ENCODE peak calls at places on chromosome 5, in nine cellular contexts. One of them, this sample, is unnamed.

GRCh38 chr5:175538576-175538975 is 60.2 kb downstream of the SFXN1 start:
- DNase-seq in GM12878: no peak
- DNase-seq in IMR-90: no peak
- DNase-seq in CD8-positive, alpha-beta memory T cell: no peak
- DNase-seq in stomach: no peak
- DNase-seq in bronchial epithelial cell: no peak
- DNase-seq in SJSA1: no peak
- DNase-seq in SK-N-SH: no peak
- DNase-seq in AG09309: no peak
- DNase-seq in this sample: no peak

GRCh38 chr5:147226512-147226911 is 8.3 kb upstream of the STK32A start:
- DNase-seq in GM12878: no peak
- DNase-seq in IMR-90: no peak
- DNase-seq in CD8-positive, alpha-beta memory T cell: no peak
- DNase-seq in stomach: no peak
- DNase-seq in bronchial epithelial cell: no peak
- DNase-seq in SJSA1: no peak
- DNase-seq in SK-N-SH: no peak
- DNase-seq in AG09309: no peak
- DNase-seq in this sample: no peak

GRCh38 chr5:163407034-163407652 is 30.3 kb upstream of the CCNG1 start:
- DNase-seq in GM12878: peak
- DNase-seq in IMR-90: no peak
- DNase-seq in CD8-positive, alpha-beta memory T cell: no peak
- DNase-seq in stomach: no peak
- DNase-seq in bronchial epithelial cell: peak
- DNase-seq in SJSA1: no peak
- DNase-seq in SK-N-SH: no peak
- DNase-seq in AG09309: peak
- DNase-seq in this sample: peak

GRCh38 chr5:54883374-54884194 is 101.8 kb downstream of the ESM1 start:
- DNase-seq in GM12878: no peak
- DNase-seq in IMR-90: peak
- DNase-seq in CD8-positive, alpha-beta memory T cell: peak
- DNase-seq in stomach: peak
- DNase-seq in bronchial epithelial cell: no peak
- DNase-seq in SJSA1: no peak
- DNase-seq in SK-N-SH: peak
- DNase-seq in AG09309: no peak
- DNase-seq in this sample: peak

GRCh38 chr5:153745778-153746420 is 255.4 kb downstream of the GRIA1 start:
- DNase-seq in GM12878: no peak
- DNase-seq in IMR-90: no peak
- DNase-seq in CD8-positive, alpha-beta memory T cell: no peak
- DNase-seq in stomach: no peak
- DNase-seq in bronchial epithelial cell: no peak
- DNase-seq in SJSA1: no peak
- DNase-seq in SK-N-SH: no peak
- DNase-seq in AG09309: no peak
- DNase-seq in this sample: no peak

GRCh38 chr5:18761801-18762200 is 1127.5 kb downstream of the TAF11L14 start:
- DNase-seq in GM12878: no peak
- DNase-seq in IMR-90: no peak
- DNase-seq in CD8-positive, alpha-beta memory T cell: no peak
- DNase-seq in stomach: no peak
- DNase-seq in bronchial epithelial cell: peak
- DNase-seq in SJSA1: no peak
- DNase-seq in SK-N-SH: no peak
- DNase-seq in AG09309: no peak
- DNase-seq in this sample: no peak

GRCh38 chr5:76169536-76169935 is 86.4 kb downstream of the SV2C start:
- DNase-seq in GM12878: no peak
- DNase-seq in IMR-90: no peak
- DNase-seq in CD8-positive, alpha-beta memory T cell: no peak
- DNase-seq in stomach: no peak
- DNase-seq in bronchial epithelial cell: no peak
- DNase-seq in SJSA1: no peak
- DNase-seq in SK-N-SH: peak
- DNase-seq in AG09309: no peak
- DNase-seq in this sample: no peak

GRCh38 chr5:42001673-42002072 is 76.6 kb downstream of the FBXO4 start:
- DNase-seq in GM12878: no peak
- DNase-seq in IMR-90: no peak
- DNase-seq in CD8-positive, alpha-beta memory T cell: no peak
- DNase-seq in stomach: no peak
- DNase-seq in bronchial epithelial cell: no peak
- DNase-seq in SJSA1: no peak
- DNase-seq in SK-N-SH: no peak
- DNase-seq in AG09309: no peak
- DNase-seq in this sample: no peak

GRCh38 chr5:149166591-149167100 is 25.4 kb downstream of the ABLIM3 start:
- DNase-seq in GM12878: no peak
- DNase-seq in IMR-90: peak
- DNase-seq in CD8-positive, alpha-beta memory T cell: no peak
- DNase-seq in stomach: no peak
- DNase-seq in bronchial epithelial cell: no peak
- DNase-seq in SJSA1: no peak
- DNase-seq in SK-N-SH: no peak
- DNase-seq in AG09309: no peak
- DNase-seq in this sample: peak

GRCh38 chr5:157718529-157718928 is 12.7 kb upstream of the THG1L start:
- DNase-seq in GM12878: peak
- DNase-seq in IMR-90: peak
- DNase-seq in CD8-positive, alpha-beta memory T cell: peak
- DNase-seq in stomach: no peak
- DNase-seq in bronchial epithelial cell: peak
- DNase-seq in SJSA1: no peak
- DNase-seq in SK-N-SH: peak
- DNase-seq in AG09309: peak
- DNase-seq in this sample: peak

GRCh38 chr5:65830856-65831255 is 95.5 kb upstream of the ERBIN start:
- DNase-seq in GM12878: no peak
- DNase-seq in IMR-90: no peak
- DNase-seq in CD8-positive, alpha-beta memory T cell: no peak
- DNase-seq in stomach: no peak
- DNase-seq in bronchial epithelial cell: no peak
- DNase-seq in SJSA1: no peak
- DNase-seq in SK-N-SH: peak
- DNase-seq in AG09309: no peak
- DNase-seq in this sample: no peak

GRCh38 chr5:8949908-8950307 is 596.0 kb downstream of the SEMA5A start:
- DNase-seq in GM12878: peak
- DNase-seq in IMR-90: no peak
- DNase-seq in CD8-positive, alpha-beta memory T cell: no peak
- DNase-seq in stomach: no peak
- DNase-seq in bronchial epithelial cell: no peak
- DNase-seq in SJSA1: no peak
- DNase-seq in SK-N-SH: no peak
- DNase-seq in AG09309: no peak
- DNase-seq in this sample: no peak

GRCh38 chr5:159091051-159091450 is 8.7 kb downstream of the EBF1 start:
- DNase-seq in GM12878: no peak
- DNase-seq in IMR-90: no peak
- DNase-seq in CD8-positive, alpha-beta memory T cell: no peak
- DNase-seq in stomach: no peak
- DNase-seq in bronchial epithelial cell: no peak
- DNase-seq in SJSA1: no peak
- DNase-seq in SK-N-SH: no peak
- DNase-seq in AG09309: no peak
- DNase-seq in this sample: no peak

GRCh38 chr5:7759257-7759871 is 91.6 kb downstream of the CFAP90 start:
- DNase-seq in GM12878: no peak
- DNase-seq in IMR-90: no peak
- DNase-seq in CD8-positive, alpha-beta memory T cell: no peak
- DNase-seq in stomach: no peak
- DNase-seq in bronchial epithelial cell: no peak
- DNase-seq in SJSA1: no peak
- DNase-seq in SK-N-SH: no peak
- DNase-seq in AG09309: no peak
- DNase-seq in this sample: no peak

DNA sequence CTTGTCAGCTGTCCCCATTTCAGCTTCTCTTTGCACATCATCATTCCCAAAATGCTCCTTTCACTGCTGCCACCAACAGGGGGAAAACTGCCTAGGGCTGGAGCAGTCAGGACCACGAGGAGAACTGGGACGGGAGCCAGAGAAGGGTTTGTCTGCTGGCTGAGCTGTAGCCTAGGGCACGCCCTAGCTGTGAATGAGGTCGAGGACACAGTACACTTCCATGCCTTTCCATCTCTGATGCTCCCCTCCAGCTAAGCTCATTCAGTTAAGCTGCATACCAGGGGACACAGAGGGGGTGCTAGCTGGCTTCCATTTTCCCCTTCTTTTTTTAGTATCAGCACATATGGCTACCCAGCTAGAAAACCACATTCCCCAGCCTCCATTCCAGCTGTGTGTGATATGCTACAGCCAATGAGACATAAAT is 64.7 kb downstream of the STK10 start:
- DNase-seq in GM12878: no peak
- DNase-seq in IMR-90: peak
- DNase-seq in CD8-positive, alpha-beta memory T cell: no peak
- DNase-seq in stomach: peak
- DNase-seq in bronchial epithelial cell: peak
- DNase-seq in SJSA1: peak
- DNase-seq in SK-N-SH: peak
- DNase-seq in AG09309: no peak
- DNase-seq in this sample: peak
- H3K4me3 ChIP-seq in GM12878: no peak
- H3K4me3 ChIP-seq in IMR-90: no peak
- H3K4me3 ChIP-seq in CD8-positive, alpha-beta memory T cell: no peak
- H3K4me3 ChIP-seq in stomach: no peak
- H3K4me3 ChIP-seq in bronchial epithelial cell: no peak
- H3K4me3 ChIP-seq in SJSA1: no peak
- H3K4me3 ChIP-seq in SK-N-SH: no peak
- H3K4me3 ChIP-seq in AG09309: no peak
- H3K4me3 ChIP-seq in this sample: no peak

GRCh38 chr5:95958308-95959014 is 3.2 kb downstream of the ELL2 start:
- DNase-seq in GM12878: no peak
- DNase-seq in IMR-90: peak
- DNase-seq in CD8-positive, alpha-beta memory T cell: no peak
- DNase-seq in stomach: peak
- DNase-seq in bronchial epithelial cell: peak
- DNase-seq in SJSA1: no peak
- DNase-seq in SK-N-SH: no peak
- DNase-seq in AG09309: no peak
- DNase-seq in this sample: no peak
- H3K4me3 ChIP-seq in GM12878: peak
- H3K4me3 ChIP-seq in IMR-90: peak
- H3K4me3 ChIP-seq in CD8-positive, alpha-beta memory T cell: no peak
- H3K4me3 ChIP-seq in stomach: peak
- H3K4me3 ChIP-seq in bronchial epithelial cell: peak
- H3K4me3 ChIP-seq in SJSA1: no peak
- H3K4me3 ChIP-seq in SK-N-SH: peak
- H3K4me3 ChIP-seq in AG09309: peak
- H3K4me3 ChIP-seq in this sample: peak

DNA sequence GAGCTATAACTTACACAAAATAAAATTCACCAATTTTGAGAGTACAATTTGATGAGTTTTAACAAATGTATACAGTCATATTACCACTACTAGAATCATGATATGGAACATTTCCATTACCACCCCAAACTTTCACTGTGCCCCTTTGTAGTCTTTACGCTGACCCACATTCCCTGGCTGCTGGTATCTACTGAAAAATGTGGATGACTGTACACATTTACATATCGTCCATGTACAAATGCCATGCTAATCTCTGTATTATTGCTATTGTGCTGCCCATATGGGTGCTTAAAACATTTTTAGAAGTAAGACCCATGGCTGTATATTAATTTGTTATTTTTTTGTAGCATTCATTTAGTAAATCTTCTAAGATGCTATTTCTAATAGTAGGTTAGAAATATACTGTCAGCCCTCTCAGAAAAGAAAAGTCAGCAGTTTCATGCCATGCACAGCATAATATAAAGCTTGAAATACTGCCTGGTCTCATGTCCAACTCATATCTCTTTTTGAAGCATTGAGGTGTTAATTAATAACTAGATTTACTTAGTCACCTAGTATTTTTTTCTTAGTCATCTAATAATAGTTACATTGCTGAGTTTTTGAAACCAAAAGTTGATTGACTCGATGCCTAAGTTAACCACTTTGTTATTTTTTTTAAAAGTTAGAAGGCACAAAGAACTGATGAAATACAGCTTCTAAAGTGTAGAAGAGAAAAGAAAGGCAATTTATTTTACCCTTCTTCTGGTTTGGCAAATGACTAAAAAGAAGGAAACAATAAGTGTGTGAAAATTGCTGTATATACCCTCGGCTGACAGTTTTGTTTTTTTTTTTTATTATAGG is 188.3 kb upstream of the MEF2C start:
- DNase-seq in GM12878: peak
- DNase-seq in IMR-90: no peak
- DNase-seq in CD8-positive, alpha-beta memory T cell: no peak
- DNase-seq in stomach: no peak
- DNase-seq in bronchial epithelial cell: no peak
- DNase-seq in SJSA1: no peak
- DNase-seq in SK-N-SH: no peak
- DNase-seq in AG09309: no peak
- DNase-seq in this sample: no peak
- H3K4me3 ChIP-seq in GM12878: peak
- H3K4me3 ChIP-seq in IMR-90: no peak
- H3K4me3 ChIP-seq in CD8-positive, alpha-beta memory T cell: no peak
- H3K4me3 ChIP-seq in stomach: no peak
- H3K4me3 ChIP-seq in bronchial epithelial cell: no peak
- H3K4me3 ChIP-seq in SJSA1: no peak
- H3K4me3 ChIP-seq in SK-N-SH: no peak
- H3K4me3 ChIP-seq in AG09309: no peak
- H3K4me3 ChIP-seq in this sample: no peak

GRCh38 chr5:56734066-56734766 is 81.1 kb upstream of the MAP3K1 start:
- DNase-seq in GM12878: no peak
- DNase-seq in IMR-90: no peak
- DNase-seq in CD8-positive, alpha-beta memory T cell: no peak
- DNase-seq in stomach: no peak
- DNase-seq in bronchial epithelial cell: no peak
- DNase-seq in SJSA1: no peak
- DNase-seq in SK-N-SH: no peak
- DNase-seq in AG09309: no peak
- DNase-seq in this sample: no peak

GRCh38 chr5:56737918-56738606 is 77.3 kb upstream of the MAP3K1 start:
- DNase-seq in GM12878: no peak
- DNase-seq in IMR-90: no peak
- DNase-seq in CD8-positive, alpha-beta memory T cell: no peak
- DNase-seq in stomach: no peak
- DNase-seq in bronchial epithelial cell: peak
- DNase-seq in SJSA1: no peak
- DNase-seq in SK-N-SH: no peak
- DNase-seq in AG09309: no peak
- DNase-seq in this sample: no peak

GRCh38 chr5:56733580-56733979 is 81.8 kb upstream of the MAP3K1 start:
- DNase-seq in GM12878: no peak
- DNase-seq in IMR-90: no peak
- DNase-seq in CD8-positive, alpha-beta memory T cell: no peak
- DNase-seq in stomach: no peak
- DNase-seq in bronchial epithelial cell: peak
- DNase-seq in SJSA1: no peak
- DNase-seq in SK-N-SH: no peak
- DNase-seq in AG09309: no peak
- DNase-seq in this sample: no peak

GRCh38 chr5:56737002-56737621 is 78.2 kb upstream of the MAP3K1 start:
- DNase-seq in GM12878: no peak
- DNase-seq in IMR-90: peak
- DNase-seq in CD8-positive, alpha-beta memory T cell: no peak
- DNase-seq in stomach: no peak
- DNase-seq in bronchial epithelial cell: peak
- DNase-seq in SJSA1: no peak
- DNase-seq in SK-N-SH: no peak
- DNase-seq in AG09309: no peak
- DNase-seq in this sample: peak

GRCh38 chr5:56735845-56736641 is 79.3 kb upstream of the MAP3K1 start:
- DNase-seq in GM12878: no peak
- DNase-seq in IMR-90: no peak
- DNase-seq in CD8-positive, alpha-beta memory T cell: peak
- DNase-seq in stomach: no peak
- DNase-seq in bronchial epithelial cell: no peak
- DNase-seq in SJSA1: no peak
- DNase-seq in SK-N-SH: no peak
- DNase-seq in AG09309: no peak
- DNase-seq in this sample: no peak
- H3K4me3 ChIP-seq in GM12878: no peak
- H3K4me3 ChIP-seq in IMR-90: no peak
- H3K4me3 ChIP-seq in CD8-positive, alpha-beta memory T cell: peak
- H3K4me3 ChIP-seq in stomach: no peak
- H3K4me3 ChIP-seq in bronchial epithelial cell: no peak
- H3K4me3 ChIP-seq in SJSA1: no peak
- H3K4me3 ChIP-seq in SK-N-SH: no peak
- H3K4me3 ChIP-seq in AG09309: no peak
- H3K4me3 ChIP-seq in this sample: no peak